ENCODE peak calls at places on chromosome 17, in nine cellular contexts. One of them, this sample, is unnamed.

GRCh38 chr17:78645421-78646295 is 68.5 kb upstream of the DNAH17 start:
- DNase-seq in stimulated activated CD4-positive, alpha-beta T cell treated with anti-CD3 and anti-CD28 coated beads, Interleukin-2, amount 100 ng/mL, for 48 hours: peak; percentile 51
- DNase-seq in dermis microvascular lymphatic vessel endothelial cell: no peak
- DNase-seq in HS-5: no peak
- DNase-seq in amygdala: no peak
- DNase-seq in activated naive CD4-positive, alpha-beta T cell treated with anti-CD3 and anti-CD28 coated beads, Interleukin-2, amount 10 ng/mL, durations not matched to agents 7 days and 5 days: peak; percentile 81
- DNase-seq in neural crest cell: no peak
- DNase-seq in stimulated activated CD8-positive, alpha-beta memory T cell treated with anti-CD3 and anti-CD28 coated beads, Interleukin-4, amount 100 ng/mL, for 24 hours: peak; percentile 36
- DNase-seq in ureter: peak; percentile 61
- DNase-seq in this sample: no peak

GRCh38 chr17:395179-395578 is 42.6 kb upstream of the RPH3AL start:
- DNase-seq in amygdala: no peak
- DNase-seq in activated naive CD4-positive, alpha-beta T cell treated with anti-CD3 and anti-CD28 coated beads, Interleukin-2, amount 10 ng/mL, durations not matched to agents 7 days and 5 days: no peak
- DNase-seq in HS-5: no peak
- DNase-seq in ureter: no peak
- DNase-seq in stimulated activated CD4-positive, alpha-beta T cell treated with anti-CD3 and anti-CD28 coated beads, Interleukin-2, amount 100 ng/mL, for 48 hours: no peak
- DNase-seq in neural crest cell: no peak
- DNase-seq in stimulated activated CD8-positive, alpha-beta memory T cell treated with anti-CD3 and anti-CD28 coated beads, Interleukin-4, amount 100 ng/mL, for 24 hours: no peak
- DNase-seq in dermis microvascular lymphatic vessel endothelial cell: no peak
- DNase-seq in this sample: no peak

GRCh38 chr17:15999974-16000827 is 577 bp downstream of the TTC19 start:
- DNase-seq in dermis microvascular lymphatic vessel endothelial cell: no peak
- DNase-seq in activated naive CD4-positive, alpha-beta T cell treated with anti-CD3 and anti-CD28 coated beads, Interleukin-2, amount 10 ng/mL, durations not matched to agents 7 days and 5 days: peak; percentile 66
- DNase-seq in stimulated activated CD4-positive, alpha-beta T cell treated with anti-CD3 and anti-CD28 coated beads, Interleukin-2, amount 100 ng/mL, for 48 hours: no peak
- DNase-seq in HS-5: no peak
- DNase-seq in amygdala: no peak
- DNase-seq in neural crest cell: no peak
- DNase-seq in ureter: peak; percentile 46
- DNase-seq in stimulated activated CD8-positive, alpha-beta memory T cell treated with anti-CD3 and anti-CD28 coated beads, Interleukin-4, amount 100 ng/mL, for 24 hours: no peak
- DNase-seq in this sample: no peak

GRCh38 chr17:67051837-67052236 is 7.5 kb downstream of the CACNG1 start:
- DNase-seq in amygdala: no peak
- DNase-seq in stimulated activated CD4-positive, alpha-beta T cell treated with anti-CD3 and anti-CD28 coated beads, Interleukin-2, amount 100 ng/mL, for 48 hours: no peak
- DNase-seq in activated naive CD4-positive, alpha-beta T cell treated with anti-CD3 and anti-CD28 coated beads, Interleukin-2, amount 10 ng/mL, durations not matched to agents 7 days and 5 days: peak; percentile 15
- DNase-seq in ureter: no peak
- DNase-seq in neural crest cell: no peak
- DNase-seq in dermis microvascular lymphatic vessel endothelial cell: no peak
- DNase-seq in HS-5: no peak
- DNase-seq in stimulated activated CD8-positive, alpha-beta memory T cell treated with anti-CD3 and anti-CD28 coated beads, Interleukin-4, amount 100 ng/mL, for 24 hours: no peak
- DNase-seq in this sample: no peak

GRCh38 chr17:44219636-44220210 is at the start of gene UBTF:
- DNase-seq in dermis microvascular lymphatic vessel endothelial cell: no peak
- DNase-seq in amygdala: no peak
- DNase-seq in HS-5: no peak
- DNase-seq in stimulated activated CD4-positive, alpha-beta T cell treated with anti-CD3 and anti-CD28 coated beads, Interleukin-2, amount 100 ng/mL, for 48 hours: peak; percentile 56
- DNase-seq in neural crest cell: peak; percentile 55
- DNase-seq in stimulated activated CD8-positive, alpha-beta memory T cell treated with anti-CD3 and anti-CD28 coated beads, Interleukin-4, amount 100 ng/mL, for 24 hours: peak; percentile 52
- DNase-seq in ureter: peak; percentile 74
- DNase-seq in activated naive CD4-positive, alpha-beta T cell treated with anti-CD3 and anti-CD28 coated beads, Interleukin-2, amount 10 ng/mL, durations not matched to agents 7 days and 5 days: peak; percentile 79
- DNase-seq in this sample: no peak

GRCh38 chr17:57488856-57489255 is 232.5 kb downstream of the MSI2 start:
- DNase-seq in ureter: no peak
- DNase-seq in activated naive CD4-positive, alpha-beta T cell treated with anti-CD3 and anti-CD28 coated beads, Interleukin-2, amount 10 ng/mL, durations not matched to agents 7 days and 5 days: no peak
- DNase-seq in HS-5: no peak
- DNase-seq in neural crest cell: no peak
- DNase-seq in dermis microvascular lymphatic vessel endothelial cell: no peak
- DNase-seq in stimulated activated CD4-positive, alpha-beta T cell treated with anti-CD3 and anti-CD28 coated beads, Interleukin-2, amount 100 ng/mL, for 48 hours: no peak
- DNase-seq in amygdala: no peak
- DNase-seq in stimulated activated CD8-positive, alpha-beta memory T cell treated with anti-CD3 and anti-CD28 coated beads, Interleukin-4, amount 100 ng/mL, for 24 hours: no peak
- DNase-seq in this sample: no peak

GRCh38 chr17:682150-682549 is 32.5 kb downstream of the VPS53 start:
- DNase-seq in ureter: no peak
- DNase-seq in activated naive CD4-positive, alpha-beta T cell treated with anti-CD3 and anti-CD28 coated beads, Interleukin-2, amount 10 ng/mL, durations not matched to agents 7 days and 5 days: no peak
- DNase-seq in neural crest cell: no peak
- DNase-seq in stimulated activated CD8-positive, alpha-beta memory T cell treated with anti-CD3 and anti-CD28 coated beads, Interleukin-4, amount 100 ng/mL, for 24 hours: no peak
- DNase-seq in dermis microvascular lymphatic vessel endothelial cell: no peak
- DNase-seq in HS-5: no peak
- DNase-seq in amygdala: no peak
- DNase-seq in stimulated activated CD4-positive, alpha-beta T cell treated with anti-CD3 and anti-CD28 coated beads, Interleukin-2, amount 100 ng/mL, for 48 hours: no peak
- DNase-seq in this sample: no peak

GRCh38 chr17:63487014-63487339 is 10.1 kb downstream of the ACE start:
- DNase-seq in stimulated activated CD4-positive, alpha-beta T cell treated with anti-CD3 and anti-CD28 coated beads, Interleukin-2, amount 100 ng/mL, for 48 hours: no peak
- DNase-seq in stimulated activated CD8-positive, alpha-beta memory T cell treated with anti-CD3 and anti-CD28 coated beads, Interleukin-4, amount 100 ng/mL, for 24 hours: no peak
- DNase-seq in ureter: no peak
- DNase-seq in dermis microvascular lymphatic vessel endothelial cell: no peak
- DNase-seq in neural crest cell: no peak
- DNase-seq in HS-5: no peak
- DNase-seq in activated naive CD4-positive, alpha-beta T cell treated with anti-CD3 and anti-CD28 coated beads, Interleukin-2, amount 10 ng/mL, durations not matched to agents 7 days and 5 days: no peak
- DNase-seq in amygdala: no peak
- DNase-seq in this sample: no peak

GRCh38 chr17:28598389-28598788 is 436 bp downstream of the SPAG5 start:
- DNase-seq in dermis microvascular lymphatic vessel endothelial cell: no peak
- DNase-seq in ureter: no peak
- DNase-seq in activated naive CD4-positive, alpha-beta T cell treated with anti-CD3 and anti-CD28 coated beads, Interleukin-2, amount 10 ng/mL, durations not matched to agents 7 days and 5 days: no peak
- DNase-seq in amygdala: no peak
- DNase-seq in HS-5: no peak
- DNase-seq in neural crest cell: no peak
- DNase-seq in stimulated activated CD4-positive, alpha-beta T cell treated with anti-CD3 and anti-CD28 coated beads, Interleukin-2, amount 100 ng/mL, for 48 hours: no peak
- DNase-seq in stimulated activated CD8-positive, alpha-beta memory T cell treated with anti-CD3 and anti-CD28 coated beads, Interleukin-4, amount 100 ng/mL, for 24 hours: no peak
- DNase-seq in this sample: no peak

This sample was measured in HFF-Myc.